ENCODE peak calls at places on chromosomes 6 and 20, in seven cellular contexts. E is K562, C is H1, N is stomach, X is HCT116, M is endodermal cell, S is psoas muscle. I is an unnamed sample. For H3K9me3, the result is how much of the 10 kb centered on the place peaks cover.

GRCh38 chr6:26331809-26332226 is 33.2 kb upstream of the BTN3A2 start:
- DNase-seq in E (no peak), C (no peak), N (no peak), X (no peak), M (peak), S (no peak), I (no peak)

GRCh38 chr6:65638047-65638831 is 68.8 kb downstream of the EYS start:
- DNase-seq in E (no peak), C (no peak), N (no peak), X (no peak), M (peak), S (no peak), I (peak)

GRCh38 chr6:143806282-143807102 is 36.6 kb upstream of the LTV1 start:
- DNase-seq in E (peak), C (no peak), N (no peak), X (no peak), M (no peak), S (no peak), I (no peak)

GRCh38 chr6:149059557-149059956 is 258.0 kb upstream of the TAB2 start:
- DNase-seq in E (no peak), C (no peak), N (no peak), X (no peak), M (no peak), S (no peak), I (no peak)

GRCh38 chr6:119163006-119163405 is 84.5 kb upstream of the FAM184A start:
- DNase-seq in E (no peak), C (no peak), N (no peak), X (no peak), M (no peak), S (no peak), I (no peak)

GRCh38 chr6:42889815-42890214 is 10.4 kb downstream of the RPL7L1 start:
- DNase-seq in E (no peak), C (no peak), N (no peak), X (no peak), M (no peak), S (no peak), I (peak)

GRCh38 chr6:126293891-126294524 is 45.9 kb upstream of the CENPW start:
- DNase-seq in E (no peak), C (no peak), N (no peak), X (no peak), M (no peak), S (no peak), I (no peak)

GRCh38 chr20:5528719-5529256 is 212.0 kb upstream of the PROKR2 start:
- DNase-seq in E (peak), C (peak), N (peak), X (peak), M (peak), S (peak), I (no peak)

GRCh38 chr6:119739776-119740175 is 390.2 kb upstream of the MAN1A1 start:
- DNase-seq in E (no peak), C (no peak), N (no peak), X (no peak), M (no peak), S (no peak), I (no peak)

GRCh38 chr20:50746138-50746940 is 15.0 kb downstream of the PARD6B start:
- DNase-seq in E (no peak), C (no peak), N (no peak), X (no peak), M (peak), S (no peak), I (no peak)

GRCh38 chr20:23227274-23227673 is 123.3 kb upstream of the NXT1 start:
- DNase-seq in E (no peak), C (no peak), N (no peak), X (no peak), M (no peak), S (no peak), I (no peak)
- H3K9me3 ChIP-seq in E (under half), C (under half), N (under half), X (under half), M (under half), S (under half), I (under half)

GRCh38 chr20:46305973-46306360 is 2.3 kb downstream of the CDH22 start:
- DNase-seq in E (no peak), C (no peak), N (no peak), X (no peak), M (no peak), S (no peak), I (no peak)

GRCh38 chr20:46307999-46308257 is 370 bp downstream of the CDH22 start:
- DNase-seq in E (no peak), C (no peak), N (no peak), X (no peak), M (no peak), S (no peak), I (no peak)

GRCh38 chr20:46306743-46307138 is 1.6 kb downstream of the CDH22 start:
- DNase-seq in E (peak), C (no peak), N (no peak), X (no peak), M (peak), S (no peak), I (no peak)

GRCh38 chr20:46308258-46309157 is at the start of gene CDH22:
- DNase-seq in E (peak), C (no peak), N (peak), X (peak), M (peak), S (peak), I (no peak)

DNA sequence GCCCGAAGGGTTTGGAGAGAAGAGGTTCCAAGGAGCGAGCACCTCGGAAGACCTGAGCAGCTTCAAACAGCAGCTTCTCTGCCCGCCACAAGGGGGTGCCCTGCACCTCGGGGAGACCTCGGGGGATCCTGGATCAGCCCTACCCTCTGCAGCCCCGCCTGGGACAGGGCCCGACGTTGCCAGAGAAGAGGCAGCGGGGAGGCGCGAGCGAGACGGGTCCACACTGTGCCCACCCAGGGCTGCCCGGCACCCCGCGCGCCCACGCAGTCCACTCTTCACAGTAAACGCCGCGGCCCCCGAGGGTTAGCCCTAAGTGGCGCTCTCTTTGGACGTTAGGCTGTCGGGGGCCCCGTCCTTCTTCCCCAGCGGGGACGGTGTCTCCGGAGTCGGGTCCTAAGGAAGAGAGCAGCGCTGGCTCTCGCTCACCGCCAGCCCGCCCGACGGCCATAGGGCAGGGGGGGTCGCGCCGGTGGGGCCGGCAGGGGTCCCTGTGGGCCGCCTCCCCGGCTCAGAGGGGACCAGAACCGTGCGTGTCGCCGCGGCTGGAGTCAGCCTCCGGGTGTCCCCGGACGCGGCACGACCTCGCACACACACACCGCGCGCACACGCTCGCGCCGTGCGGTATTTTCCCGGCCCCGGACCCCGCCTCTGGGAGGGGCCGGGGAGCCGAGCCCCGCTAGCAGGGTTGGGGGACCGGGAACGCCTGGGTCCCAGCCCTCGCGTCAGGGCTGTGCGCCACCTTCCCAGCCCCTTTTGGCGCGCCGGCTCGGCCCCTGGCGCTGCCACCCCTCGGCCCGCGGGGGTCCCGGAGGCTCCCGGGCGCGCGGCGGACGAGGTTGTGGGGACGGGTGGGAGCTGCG is 929 bp downstream of the CDH22 start:
- DNase-seq in E (peak), C (peak), N (peak), X (no peak), M (peak), S (peak), I (peak)
- H3K4me3 ChIP-seq in E (peak), C (peak), N (peak), X (peak), M (peak), S (peak), I (no peak)

GRCh38 chr6:87122477-87122876 is 27.6 kb upstream of the CGA start:
- DNase-seq in E (no peak), C (no peak), N (no peak), X (no peak), M (peak), S (no peak), I (no peak)

GRCh38 chr6:87124074-87124473 is 29.2 kb upstream of the CGA start:
- DNase-seq in E (no peak), C (no peak), N (no peak), X (no peak), M (no peak), S (no peak), I (no peak)

GRCh38 chr6:87127737-87128136 is 27.6 kb upstream of the ZNF292 start:
- DNase-seq in E (no peak), C (no peak), N (no peak), X (no peak), M (no peak), S (no peak), I (no peak)

DNA sequence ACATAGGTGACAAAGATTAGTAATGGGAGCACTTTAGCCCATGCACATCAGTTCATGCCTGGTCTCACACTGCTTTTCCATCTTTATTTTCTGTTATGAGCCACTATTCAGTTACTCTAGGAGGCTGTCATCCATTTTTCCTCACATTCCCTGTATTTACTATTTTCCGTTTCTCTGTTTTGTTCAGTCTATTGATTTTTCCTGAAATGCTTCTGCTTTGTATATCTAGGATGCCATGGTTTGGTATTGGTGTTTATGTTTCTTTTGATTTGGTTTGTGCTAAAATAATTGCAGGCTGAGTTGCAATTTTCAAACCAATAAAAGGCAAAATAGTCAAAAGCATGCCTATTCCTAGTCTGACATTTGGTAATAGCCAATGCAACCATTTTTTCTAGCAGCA is 28.9 kb upstream of the ZNF292 start:
- DNase-seq in E (no peak), C (no peak), N (no peak), X (no peak), M (no peak), S (no peak), I (no peak)
- TF ChIP-seq CTCF in E (no peak), C (no peak), N (no peak), X (no peak), M (no peak), S (no peak), I (no peak)

GRCh38 chr6:162943369-162943768 is 215.6 kb downstream of the PACRG start:
- DNase-seq in E (no peak), C (no peak), N (no peak), X (no peak), M (no peak), S (no peak), I (no peak)
- H3K9me3 ChIP-seq in E (under half), C (under half), N (under half), X (under half), M (under half), S (under half), I (under half)

I was measured in mucosa of descending colon.